ENCODE peak calls at places on chromosome 17, in eight cellular contexts. B is IMR-90; K is aorta; G is kidney; U is cardiac muscle cell; D is ovary; J is CD4-positive, CD25-positive, alpha-beta regulatory T cell; L is MM.1S. F is an unnamed sample.

GRCh38 chr17:42894283-42895184 is 6.1 kb upstream of the G6PC1 start:
- DNase-seq in B (no peak), K (peak; percentile 36), G (peak; percentile 18), U (no peak), D (no peak), J (no peak), L (no peak), F (no peak)

GRCh38 chr17:38667099-38667786 is 7.5 kb downstream of the EPOP start:
- DNase-seq in B (peak; percentile 70), K (no peak), G (peak; percentile 71), U (peak; percentile 85), D (peak; percentile 63), J (peak; percentile 47), L (peak; percentile 62), F (peak; percentile 79)

GRCh38 chr17:48878920-48879898 is 13.4 kb upstream of the ATP5MC1 start:
- DNase-seq in B (peak; percentile 66), K (no peak), G (no peak), U (peak; percentile 79), D (peak; percentile 34), J (peak; percentile 74), L (peak; percentile 70), F (peak; percentile 61)

GRCh38 chr17:45147102-45147580 is 1.1 kb upstream of the HEXIM1 start:
- DNase-seq in B (peak; percentile 62), K (no peak), G (peak; percentile 85), U (peak; percentile 85), D (peak; percentile 75), J (no peak), L (no peak), F (no peak)

GRCh38 chr17:1783271-1783670 is 21.4 kb downstream of the SERPINF1 start:
- DNase-seq in B (no peak), K (peak; percentile 83), G (peak; percentile 81), U (no peak), D (peak; percentile 70), J (no peak), L (no peak), F (peak; percentile 58)

GRCh38 chr17:28572294-28573099 is 1.2 kb upstream of the PIGS start:
- DNase-seq in B (no peak), K (peak; percentile 61), G (no peak), U (no peak), D (peak; percentile 35), J (no peak), L (no peak), F (no peak)

GRCh38 chr17:8122391-8122922 is 1.4 kb downstream of the HES7 start:
- DNase-seq in B (peak; percentile 50), K (no peak), G (no peak), U (peak; percentile 18), D (peak; percentile 57), J (no peak), L (no peak), F (no peak)

GRCh38 chr17:38579934-38580333 is 25.8 kb downstream of the SRCIN1 start:
- DNase-seq in B (peak; percentile 13), K (no peak), G (no peak), U (peak; percentile 87), D (no peak), J (no peak), L (peak; percentile 26), F (peak; percentile 66)

GRCh38 chr17:4901648-4902344 is 1.1 kb downstream of the CHRNE start:
- DNase-seq in B (no peak), K (no peak), G (peak; percentile 88), U (no peak), D (peak; percentile 57), J (no peak), L (no peak), F (peak; percentile 54)

GRCh38 chr17:51372345-51373004 is 112.1 kb downstream of the UTP18 start:
- DNase-seq in B (peak; percentile 73), K (no peak), G (no peak), U (no peak), D (no peak), J (no peak), L (peak; percentile 84), F (peak; percentile 85)

GRCh38 chr17:9814337-9814945 is 7.4 kb downstream of the GSG1L2 start:
- DNase-seq in B (no peak), K (no peak), G (no peak), U (no peak), D (no peak), J (no peak), L (no peak), F (no peak)

GRCh38 chr17:75518201-75518600 is 1.9 kb downstream of the TSEN54 start:
- DNase-seq in B (no peak), K (no peak), G (no peak), U (no peak), D (no peak), J (peak; percentile 78), L (no peak), F (no peak)

GRCh38 chr17:43791589-43791988 is 11.4 kb downstream of the CFAP97D1 start:
- DNase-seq in B (peak; percentile 49), K (no peak), G (no peak), U (peak; percentile 56), D (no peak), J (no peak), L (no peak), F (peak; percentile 67)

GRCh38 chr17:18089613-18090012 is 1.9 kb downstream of the DRG2 start:
- DNase-seq in B (no peak), K (no peak), G (peak; percentile 13), U (no peak), D (no peak), J (no peak), L (no peak), F (no peak)

GRCh38 chr17:57776366-57776765 is 31.3 kb upstream of the CCDC182 start:
- DNase-seq in B (no peak), K (no peak), G (no peak), U (no peak), D (no peak), J (no peak), L (no peak), F (no peak)

GRCh38 chr17:66814026-66814425 is 20.9 kb upstream of the CACNG5 start:
- DNase-seq in B (no peak), K (no peak), G (peak; percentile 7), U (no peak), D (no peak), J (no peak), L (no peak), F (no peak)
- H3K27ac ChIP-seq in B (no peak overlapping the region), K (no peak overlapping the region), G (no peak overlapping the region), U (no peak overlapping the region), D (no peak overlapping the region), J (no peak overlapping the region), L (no peak overlapping the region), F (no peak overlapping the region)

DNA sequence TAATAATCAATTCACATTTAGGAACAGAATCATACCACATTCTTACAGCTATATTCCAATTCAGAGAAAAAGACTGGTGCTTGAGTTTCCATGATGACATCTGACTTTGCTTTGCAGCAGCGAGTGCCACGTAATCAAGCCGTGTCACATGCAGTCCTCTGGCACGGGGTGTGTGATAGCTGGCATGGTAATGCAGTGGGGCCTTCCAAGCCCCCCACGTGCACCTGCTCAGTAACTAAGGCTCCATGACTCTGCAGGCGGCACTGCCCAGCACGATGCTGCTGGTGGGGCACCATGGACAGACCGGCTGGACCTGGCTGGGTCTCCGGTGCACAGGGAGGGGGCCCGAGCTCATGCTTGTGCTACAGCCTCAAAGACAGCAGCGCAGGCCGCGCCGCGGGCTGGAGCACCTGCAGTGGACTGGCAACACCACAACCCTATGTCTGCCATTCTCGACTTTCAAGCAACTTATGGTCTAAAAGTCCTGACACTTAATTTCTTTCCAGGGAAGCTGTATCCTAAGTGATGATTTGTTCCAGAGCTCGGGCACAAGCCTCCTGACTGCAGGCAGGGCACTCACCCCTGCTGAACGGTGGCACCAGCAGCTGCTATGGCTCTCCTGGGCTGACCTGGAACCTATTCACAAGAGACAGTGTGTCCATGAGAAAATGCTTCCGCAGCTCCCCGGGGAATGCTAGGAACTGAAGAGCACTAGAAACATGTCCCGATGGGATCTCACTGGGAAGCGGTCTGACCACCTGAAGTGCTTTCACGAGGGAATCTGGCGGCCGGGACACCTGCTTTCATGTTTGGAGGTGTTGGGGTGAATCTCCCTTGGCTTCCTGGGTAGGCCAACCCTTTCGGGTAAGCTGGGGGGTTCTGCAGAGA is 99.5 kb upstream of the DNAH17 start:
- DNase-seq in B (no peak), K (peak; percentile 42), G (no peak), U (no peak), D (no peak), J (no peak), L (no peak), F (no peak)
- H3K4me1 ChIP-seq in B (peaks cover 10% of the 10 kb centered on the region), K (no peaks in the 10 kb centered on the region), G (peaks cover 2% of the 10 kb centered on the region), U (no peaks in the 10 kb centered on the region), D (peaks cover 5% of the 10 kb centered on the region), J (no peaks in the 10 kb centered on the region), L (no peaks in the 10 kb centered on the region), F (peaks cover 5% of the 10 kb centered on the region)

GRCh38 chr17:83159204-83160049 is 80.0 kb downstream of the METRNL start:
- DNase-seq in B (no peak), K (peak; percentile 35), G (no peak), U (no peak), D (no peak), J (no peak), L (no peak), F (no peak)
- H3K9me3 ChIP-seq in B (no peaks in the 10 kb centered on the region), K (no peaks in the 10 kb centered on the region), G (no peaks in the 10 kb centered on the region), U (no peaks in the 10 kb centered on the region), D (no peaks in the 10 kb centered on the region), J (no peaks in the 10 kb centered on the region), L (no peaks in the 10 kb centered on the region), F (no peaks in the 10 kb centered on the region)

DNA sequence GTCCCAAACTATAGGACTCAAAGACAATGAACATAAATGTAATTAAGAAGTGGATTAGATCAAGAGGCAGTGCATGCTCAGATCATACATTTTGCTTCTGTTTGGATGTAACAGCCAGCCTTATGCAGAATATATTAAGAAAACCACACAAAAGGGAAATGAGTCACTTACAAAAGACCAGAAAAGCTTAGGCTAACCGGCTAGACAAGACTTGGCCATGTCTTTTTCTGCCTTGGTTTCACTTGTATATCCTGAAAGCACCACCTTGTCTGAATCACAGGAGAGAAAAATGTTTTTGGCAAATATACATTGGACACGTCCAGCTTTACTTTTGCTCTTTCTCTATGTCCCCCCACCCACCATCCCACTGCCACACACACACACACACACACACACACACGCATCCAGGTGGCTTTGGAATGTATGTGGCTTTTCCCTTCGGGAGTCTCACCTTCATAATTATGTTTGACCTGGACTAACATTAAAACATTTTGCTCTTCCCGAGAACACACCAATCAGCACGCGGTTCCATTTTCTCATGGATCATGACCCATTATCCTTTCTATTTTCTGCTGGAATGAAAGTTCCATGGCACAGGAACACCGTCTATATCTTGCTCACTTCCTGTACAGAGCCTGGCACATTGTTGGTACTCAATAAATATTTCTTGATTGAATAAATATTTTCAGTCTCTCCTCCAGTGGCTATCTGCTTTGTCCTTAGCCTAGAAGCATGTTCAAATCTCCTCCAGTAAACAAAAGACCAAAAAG is 64.6 kb downstream of the CDK5R1 start:
- DNase-seq in B (peak; percentile 50), K (no peak), G (no peak), U (no peak), D (no peak), J (no peak), L (peak; percentile 67), F (no peak)
- H3K27ac ChIP-seq in B (no peak overlapping the region), K (no peak overlapping the region), G (no peak overlapping the region), U (no peak overlapping the region), D (no peak overlapping the region), J (no peak overlapping the region), L (peak overlapping the region; percentile 15), F (no peak overlapping the region)

GRCh38 chr17:40956401-40957254 is 10.1 kb downstream of the KRT39 start:
- DNase-seq in B (peak; percentile 100), K (no peak), G (no peak), U (no peak), D (no peak), J (no peak), L (no peak), F (no peak)
- H3K4me1 ChIP-seq in B (peaks cover 16% of the 10 kb centered on the region), K (no peaks in the 10 kb centered on the region), G (no peaks in the 10 kb centered on the region), U (peaks cover 3% of the 10 kb centered on the region), D (no peaks in the 10 kb centered on the region), J (no peaks in the 10 kb centered on the region), L (no peaks in the 10 kb centered on the region), F (no peaks in the 10 kb centered on the region)

F was measured in testis.